ENCODE peak calls at places on chromosomes 4 and X, in six cellular contexts. G is coronary artery, E is fibroblast of lung, L is SK-N-SH, R is psoas muscle, Y is HCT116. M is an unnamed sample.

GRCh38 chrX:120575379-120576114 is 14.8 kb upstream of the CUL4B start:
- DNase-seq in R (no peak), G (no peak), L (no peak), E (no peak), Y (no peak), M (no peak)

GRCh38 chr4:104494822-104495559 is at the start of gene CXXC4:
- DNase-seq in E (peak; percentile 80), Y (peak; percentile 23), L (peak; percentile 77), R (peak; percentile 37), G (no peak), M (peak; percentile 11)

GRCh38 chr4:59994118-59994517 is 1206.0 kb upstream of the ADGRL3 start:
- DNase-seq in G (no peak), E (no peak), R (no peak), Y (no peak), L (no peak), M (no peak)

GRCh38 chrX:55778322-55778721 is 60.8 kb downstream of the RRAGB start:
- DNase-seq in L (no peak), Y (no peak), R (no peak), G (no peak), E (peak; percentile 5), M (no peak)

GRCh38 chr4:60432911-60433310 is 767.2 kb upstream of the ADGRL3 start:
- DNase-seq in L (no peak), R (no peak), Y (no peak), G (no peak), E (no peak), M (no peak)

GRCh38 chr4:152094851-152095700 is 334.3 kb upstream of the GATB start:
- DNase-seq in E (peak; percentile 79), G (no peak), R (no peak), L (no peak), Y (no peak), M (no peak)

GRCh38 chrX:118459494-118459893 is 36.1 kb upstream of the DOCK11 start:
- DNase-seq in L (peak; percentile 43), Y (no peak), R (no peak), G (no peak), E (peak; percentile 31), M (peak; percentile 23)

GRCh38 chr4:110850461-110851447 is 227.9 kb upstream of the PITX2 start:
- DNase-seq in R (peak; percentile 25), E (no peak), L (no peak), Y (no peak), G (no peak), M (no peak)

GRCh38 chr4:188826393-188826792 is 687.2 kb downstream of the TRIML1 start:
- DNase-seq in E (no peak), L (no peak), G (no peak), Y (no peak), R (no peak), M (no peak)

GRCh38 chrX:20664774-20665173 is 398.1 kb upstream of the RPS6KA3 start:
- DNase-seq in L (no peak), R (no peak), G (no peak), E (no peak), Y (no peak), M (no peak)

GRCh38 chr4:58113083-58113482 is 1002.9 kb upstream of the IGFBP7 start:
- DNase-seq in L (no peak), E (no peak), G (no peak), Y (no peak), R (no peak), M (no peak)

GRCh38 chr4:166941629-166942028 is 292.7 kb downstream of the SPOCK3 start:
- DNase-seq in R (no peak), L (no peak), Y (peak; percentile 1), G (no peak), E (peak; percentile 62), M (peak; percentile 34)

GRCh38 chr4:44162538-44163270 is 285.9 kb downstream of the KCTD8 start:
- DNase-seq in Y (no peak), G (no peak), L (no peak), R (no peak), E (peak; percentile 27), M (no peak)

GRCh38 chr4:3521621-3522325 is 10.4 kb downstream of the LRPAP1 start:
- DNase-seq in Y (no peak), R (no peak), E (no peak), G (no peak), L (no peak), M (no peak)

GRCh38 chr4:61740950-61741638 is 541.0 kb downstream of the ADGRL3 start:
- DNase-seq in E (peak; percentile 7), R (no peak), L (no peak), Y (no peak), G (no peak), M (no peak)

GRCh38 chr4:164716901-164717300 is 37.0 kb upstream of the SMIM31 start:
- DNase-seq in R (no peak), L (no peak), E (no peak), G (no peak), Y (no peak), M (peak; percentile 3)

GRCh38 chr4:113026556-113026955 is 22.9 kb upstream of the ANK2 start:
- DNase-seq in G (no peak), R (no peak), L (no peak), E (peak; percentile 72), Y (no peak), M (no peak)

GRCh38 chr4:80263541-80264351 is 2.7 kb upstream of the FGF5 start:
- DNase-seq in R (no peak), L (no peak), Y (no peak), G (no peak), E (no peak), M (no peak)

GRCh38 chrX:140299411-140299810 is 205.5 kb downstream of the SOX3 start:
- DNase-seq in R (no peak), Y (no peak), E (peak; percentile 63), G (no peak), L (no peak), M (no peak)

GRCh38 chrX:38806875-38807601 is 5.8 kb downstream of the MID1IP1 start:
- DNase-seq in G (no peak), R (no peak), Y (no peak), L (no peak), E (no peak), M (no peak)

GRCh38 chr4:53716471-53717063 is 125.3 kb upstream of the LNX1 start:
- DNase-seq in Y (no peak), L (no peak), G (no peak), R (no peak), E (no peak), M (no peak)

GRCh38 chr4:27714073-27714472 is 853.4 kb downstream of the STIM2 start:
- DNase-seq in G (no peak), E (peak; percentile 1), Y (no peak), R (no peak), L (no peak), M (peak; percentile 2)

GRCh38 chr4:27711041-27711440 is 850.4 kb downstream of the STIM2 start:
- DNase-seq in Y (no peak), E (no peak), L (no peak), R (no peak), G (no peak), M (no peak)

GRCh38 chr4:27720010-27720766 is 859.5 kb downstream of the STIM2 start:
- DNase-seq in L (no peak), E (no peak), R (no peak), G (no peak), Y (no peak), M (no peak)

GRCh38 chr4:27721193-27721592 is 860.6 kb downstream of the STIM2 start:
- DNase-seq in G (no peak), Y (no peak), R (no peak), L (no peak), E (no peak), M (no peak)

GRCh38 chr4:27716693-27717505 is 856.3 kb downstream of the STIM2 start:
- DNase-seq in R (no peak), G (no peak), L (no peak), Y (no peak), E (no peak), M (no peak)
- TF ChIP-seq CTCF in R (no peak), G (no peak), L (no peak), Y (no peak), E (no peak), M (no peak)

DNA sequence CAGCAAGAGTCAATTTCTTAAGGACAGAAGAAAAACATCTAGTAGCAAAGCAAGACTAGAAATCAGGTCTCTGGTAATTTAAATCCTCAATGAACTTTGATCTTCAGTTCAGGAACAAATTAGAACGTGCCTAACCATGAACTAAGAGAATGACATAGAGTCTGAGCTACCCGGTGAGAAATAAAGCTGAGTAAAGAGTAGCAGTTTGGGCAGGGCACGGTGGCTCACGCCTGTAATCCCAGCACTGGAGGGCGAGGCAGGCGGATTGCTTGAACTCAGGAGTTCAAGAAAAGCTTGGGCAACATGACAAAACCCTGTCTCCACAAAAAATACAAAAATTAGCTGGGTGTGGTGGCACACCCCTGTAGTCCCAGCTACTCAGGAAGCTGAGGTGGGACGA is 37.7 kb downstream of the ACE2 start:
- DNase-seq in Y (no peak), G (no peak), R (no peak), L (no peak), E (no peak), M (no peak)
- H3K27ac ChIP-seq in Y (no peak overlapping the region), G (no peak overlapping the region), R (no peak overlapping the region), L (no peak overlapping the region), E (no peak overlapping the region), M (no peak overlapping the region)

DNA sequence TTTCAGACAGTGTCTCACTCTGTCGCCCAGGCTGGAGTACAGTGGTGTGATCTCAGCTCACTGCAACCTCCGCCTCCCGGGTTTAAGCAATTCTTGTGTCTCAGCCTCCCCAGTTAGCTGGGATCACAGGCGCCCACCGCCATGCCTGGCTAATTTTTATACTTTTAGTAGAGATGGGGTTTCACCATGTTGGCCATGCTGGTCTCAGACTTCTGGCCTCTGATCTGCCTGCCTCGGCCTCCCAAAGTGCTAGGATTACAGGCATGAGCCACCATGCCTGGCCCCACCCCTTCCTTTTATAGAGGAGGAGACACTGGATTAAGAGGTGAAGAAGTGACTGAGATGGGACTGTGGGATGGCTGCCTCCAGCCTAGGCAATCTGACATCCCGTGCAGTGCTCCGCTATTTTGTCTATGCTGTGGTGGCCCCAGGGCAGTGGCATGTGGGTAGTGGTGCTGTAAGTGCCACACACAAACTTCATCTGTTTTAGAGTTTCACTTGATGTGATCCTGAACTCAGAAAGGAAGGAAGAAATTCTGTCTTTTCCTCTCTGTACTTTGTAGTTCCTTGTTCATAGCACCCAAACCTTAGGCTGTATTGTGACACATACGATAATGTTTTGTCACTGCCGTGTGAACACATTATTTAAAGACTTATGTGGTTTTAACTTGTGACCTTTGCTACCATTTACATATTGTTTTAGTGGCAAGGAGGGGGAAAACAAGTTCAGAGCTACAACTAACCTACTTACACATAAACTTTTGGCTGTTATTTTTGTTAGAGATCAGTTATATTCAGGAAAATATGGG is 48.9 kb downstream of the FNIP2 start:
- DNase-seq in Y (no peak), L (no peak), G (no peak), R (no peak), E (peak; percentile 52), M (no peak)
- TF ChIP-seq CTCF in Y (no peak), L (no peak), G (no peak), R (no peak), E (no peak), M (no peak)

GRCh38 chr4:86940920-86941460 is 6.2 kb downstream of the AFF1 start:
- DNase-seq in G (no peak), E (no peak), R (no peak), L (no peak), Y (no peak), M (no peak)
- H3K27ac ChIP-seq in G (no peak overlapping the region), E (no peak overlapping the region), R (peak overlapping the region; percentile 83), L (no peak overlapping the region), Y (no peak overlapping the region), M (no peak overlapping the region)

M was measured in RWPE1.